ENCODE peak calls at places on chromosomes 11 and 22, in six cellular contexts. K is ureter, M is cardiac muscle cell, L is A673, G is H9, Y is NCI-H774. F is an unnamed sample.
A peak's percentile ranks its signal among the peaks of the same experiment; 100 is the strongest.

GRCh38 chr11:90344546-90344945 is 121.7 kb upstream of the CHORDC1 start:
- DNase-seq in K (no peak), M (no peak), L (no peak), G (no peak), Y (no peak), F (no peak)

GRCh38 chr11:27696961-27697360 is 3.3 kb downstream of the BDNF start:
- DNase-seq in K (no peak), M (no peak), L (no peak), G (no peak), Y (no peak), F (no peak)

GRCh38 chr11:64558065-64558745 is 32.8 kb upstream of the SLC22A12 start:
- DNase-seq in K (no peak), M (no peak), L (no peak), G (peak; percentile 66), Y (no peak), F (no peak)

GRCh38 chr11:46327829-46328228 is 19.4 kb upstream of the DGKZ start:
- DNase-seq in K (no peak), M (no peak), L (no peak), G (no peak), Y (no peak), F (no peak)

GRCh38 chr11:42498971-42499370 is 812.8 kb upstream of the API5 start:
- DNase-seq in K (no peak), M (no peak), L (peak; percentile 10), G (no peak), Y (no peak), F (no peak)

GRCh38 chr11:129589190-129589589 is 213.5 kb downstream of the BARX2 start:
- DNase-seq in K (no peak), M (no peak), L (peak; percentile 80), G (peak; percentile 78), Y (no peak), F (no peak)

GRCh38 chr11:123483058-123483457 is 53.0 kb downstream of the GRAMD1B start:
- DNase-seq in K (no peak), M (peak; percentile 28), L (no peak), G (no peak), Y (no peak), F (peak; percentile 40)

GRCh38 chr11:88308576-88308975 is 29.0 kb downstream of the CTSC start:
- DNase-seq in K (no peak), M (no peak), L (peak; percentile 70), G (peak; percentile 93), Y (no peak), F (no peak)

GRCh38 chr11:24623121-24623520 is 126.3 kb downstream of the LUZP2 start:
- DNase-seq in K (no peak), M (peak; percentile 2), L (no peak), G (no peak), Y (no peak), F (no peak)

GRCh38 chr11:131867457-131868257 is 497.2 kb downstream of the NTM start:
- DNase-seq in K (peak; percentile 81), M (peak; percentile 92), L (peak; percentile 91), G (peak; percentile 82), Y (peak; percentile 80), F (peak; percentile 36)

GRCh38 chr22:49290711-49291110 is 537.0 kb downstream of the BRD1 start:
- DNase-seq in K (peak; percentile 26), M (no peak), L (no peak), G (peak; percentile 21), Y (no peak), F (no peak)

GRCh38 chr11:24935059-24935458 is 438.2 kb downstream of the LUZP2 start:
- DNase-seq in K (no peak), M (no peak), L (no peak), G (no peak), Y (no peak), F (no peak)

GRCh38 chr11:60130496-60130895 is 42.0 kb downstream of the MS4A2 start:
- DNase-seq in K (no peak), M (peak; percentile 3), L (peak; percentile 63), G (peak; percentile 43), Y (peak; percentile 53), F (no peak)

GRCh38 chr11:104524276-104524675 is 360.3 kb upstream of the PDGFD start:
- DNase-seq in K (no peak), M (no peak), L (no peak), G (no peak), Y (no peak), F (no peak)

GRCh38 chr11:60937144-60937527 is 12.9 kb downstream of the TMEM132A start:
- DNase-seq in K (no peak), M (no peak), L (no peak), G (no peak), Y (no peak), F (no peak)

GRCh38 chr11:61972112-61972795 is 4.8 kb upstream of the FTH1 start:
- DNase-seq in K (no peak), M (peak; percentile 97), L (no peak), G (no peak), Y (no peak), F (no peak)

GRCh38 chr11:46112961-46113617 is 8.2 kb downstream of the PHF21A start:
- DNase-seq in K (no peak), M (peak; percentile 77), L (peak; percentile 96), G (no peak), Y (peak; percentile 9), F (no peak)

GRCh38 chr11:8090756-8091155 is 9.7 kb downstream of the TUB start:
- DNase-seq in K (no peak), M (peak; percentile 46), L (peak; percentile 33), G (peak; percentile 80), Y (no peak), F (no peak)

GRCh38 chr11:67420147-67420645 is 4.7 kb downstream of the CARNS1 start:
- DNase-seq in K (no peak), M (no peak), L (no peak), G (no peak), Y (no peak), F (no peak)